ENCODE peak calls at places on chromosome 7, in five cellular contexts. L is cardiac fibroblast, Y is ascending aorta, P is progenitor cell of endocrine pancreas, N is Caco-2. U is an unnamed sample.

GRCh38 chr7:155233703-155234492 is 63.8 kb upstream of the INSIG1 start:
- DNase-seq in L (no peak), Y (no peak), P (no peak), N (no peak), U (no peak)

GRCh38 chr7:26376208-26376917 is 84.7 kb downstream of the SNX10 start:
- DNase-seq in L (no peak), Y (no peak), P (peak; percentile 75), N (peak; percentile 60), U (peak; percentile 58)

GRCh38 chr7:159093351-159093971 is 51.2 kb downstream of the VIPR2 start:
- DNase-seq in L (no peak), Y (no peak), P (no peak), N (no peak), U (peak; percentile 36)

GRCh38 chr7:18846765-18847215 is 270.6 kb downstream of the TWIST1 start:
- DNase-seq in L (no peak), Y (no peak), P (no peak), N (no peak), U (no peak)

GRCh38 chr7:27132214-27132613 is 1.7 kb upstream of the HOXA4 start:
- DNase-seq in L (no peak), Y (no peak), P (no peak), N (no peak), U (no peak)

GRCh38 chr7:85749715-85750453 is 563.0 kb upstream of the SEMA3D start:
- DNase-seq in L (no peak), Y (no peak), P (no peak), N (no peak), U (no peak)

GRCh38 chr7:116771640-116772039 is 90.7 kb upstream of the CAPZA2 start:
- DNase-seq in L (no peak), Y (no peak), P (no peak), N (no peak), U (no peak)

GRCh38 chr7:3191545-3191944 is 109.5 kb upstream of the SDK1 start:
- DNase-seq in L (no peak), Y (no peak), P (no peak), N (no peak), U (no peak)

GRCh38 chr7:3738964-3739363 is 437.9 kb downstream of the SDK1 start:
- DNase-seq in L (no peak), Y (no peak), P (no peak), N (no peak), U (no peak)

GRCh38 chr7:156475666-156476065 is 164.9 kb upstream of the RNF32 start:
- DNase-seq in L (peak; percentile 16), Y (no peak), P (no peak), N (no peak), U (no peak)

GRCh38 chr7:20560325-20561180 is 54.9 kb upstream of the ABCB5 start:
- DNase-seq in L (no peak), Y (no peak), P (no peak), N (peak; percentile 24), U (no peak)

GRCh38 chr7:106187613-106188350 is 75.7 kb upstream of the SYPL1 start:
- DNase-seq in L (peak; percentile 38), Y (no peak), P (no peak), N (no peak), U (no peak)

GRCh38 chr7:127655720-127656119 is 3.7 kb downstream of the SND1 start:
- DNase-seq in L (no peak), Y (no peak), P (no peak), N (no peak), U (no peak)

GRCh38 chr7:127652333-127653248 is 597 bp downstream of the SND1 start:
- DNase-seq in L (peak; percentile 58), Y (no peak), P (no peak), N (peak; percentile 31), U (no peak)

GRCh38 chr7:127657500-127657899 is 5.5 kb downstream of the SND1 start:
- DNase-seq in L (no peak), Y (no peak), P (no peak), N (no peak), U (no peak)

GRCh38 chr7:127653396-127653795 is 1.4 kb downstream of the SND1 start:
- DNase-seq in L (no peak), Y (no peak), P (no peak), N (no peak), U (no peak)

GRCh38 chr7:127654404-127655392 is 2.7 kb downstream of the SND1 start:
- DNase-seq in L (no peak), Y (no peak), P (no peak), N (peak; percentile 13), U (no peak)
- TF ChIP-seq CTCF in L (no peak), Y (no peak), P (no peak), N (no peak), U (no peak)

GRCh38 chr7:128233471-128233870 is 7.6 kb upstream of the LEP start:
- DNase-seq in L (no peak), Y (no peak), P (no peak), N (no peak), U (no peak)

GRCh38 chr7:128235469-128235868 is 5.6 kb upstream of the LEP start:
- DNase-seq in L (no peak), Y (no peak), P (no peak), N (no peak), U (no peak)

GRCh38 chr7:128240696-128241386 is at the start of gene LEP:
- DNase-seq in L (no peak), Y (no peak), P (no peak), N (no peak), U (no peak)

GRCh38 chr7:128234475-128234874 is 6.6 kb upstream of the LEP start:
- DNase-seq in L (no peak), Y (no peak), P (no peak), N (no peak), U (no peak)

GRCh38 chr7:128236924-128237586 is 4.0 kb upstream of the LEP start:
- DNase-seq in L (peak; percentile 96), Y (no peak), P (no peak), N (no peak), U (no peak)
- TF ChIP-seq CTCF in L (no peak), Y (no peak), P (no peak), N (no peak), U (no peak)

DNA sequence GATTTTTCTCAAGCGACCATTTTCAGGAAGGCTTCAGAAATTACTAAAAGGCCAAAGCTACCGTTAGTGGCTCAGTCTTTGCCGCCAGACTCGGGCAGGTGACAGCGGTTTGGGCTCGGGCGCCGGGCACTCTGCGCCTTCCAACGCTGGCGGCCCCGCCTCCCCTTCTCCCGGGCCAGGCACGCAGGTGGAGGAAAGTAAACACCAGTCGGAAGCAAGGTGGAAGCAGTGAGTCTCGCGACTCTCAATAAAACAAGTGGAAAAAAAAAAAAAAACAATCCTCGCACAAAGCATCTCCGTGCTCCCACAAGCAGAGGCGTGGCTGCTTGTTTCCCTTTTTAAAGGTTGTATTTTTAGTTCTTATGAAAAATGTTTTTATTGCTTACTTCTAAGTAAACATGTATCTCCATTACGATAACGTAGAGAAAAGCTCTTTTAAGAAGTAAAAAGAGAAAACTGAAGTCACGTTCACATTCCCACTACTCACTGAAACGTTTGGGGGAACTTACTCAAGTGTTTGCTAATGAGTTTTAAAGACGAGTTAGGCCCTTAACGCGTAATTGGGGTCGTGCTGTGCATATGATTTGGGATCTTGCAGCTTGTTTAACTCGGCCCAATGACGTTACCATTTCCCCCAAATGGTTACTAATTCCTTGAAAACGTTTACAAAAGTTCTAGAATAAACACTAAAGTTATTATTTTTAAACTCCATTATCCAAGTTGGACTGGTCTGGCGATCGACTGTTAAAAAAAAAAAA is 904 bp downstream of the CDCA7L start:
- DNase-seq in L (no peak), Y (no peak), P (peak; percentile 53), N (peak; percentile 60), U (no peak)
- TF ChIP-seq CTCF in L (no peak), Y (no peak), P (no peak), N (no peak), U (no peak)

GRCh38 chr7:50774299-50774698 is 8.4 kb downstream of the GRB10 start:
- DNase-seq in L (no peak), Y (no peak), P (no peak), N (no peak), U (no peak)
- TF ChIP-seq CTCF in L (no peak), Y (no peak), P (no peak), N (no peak), U (no peak)

DNA sequence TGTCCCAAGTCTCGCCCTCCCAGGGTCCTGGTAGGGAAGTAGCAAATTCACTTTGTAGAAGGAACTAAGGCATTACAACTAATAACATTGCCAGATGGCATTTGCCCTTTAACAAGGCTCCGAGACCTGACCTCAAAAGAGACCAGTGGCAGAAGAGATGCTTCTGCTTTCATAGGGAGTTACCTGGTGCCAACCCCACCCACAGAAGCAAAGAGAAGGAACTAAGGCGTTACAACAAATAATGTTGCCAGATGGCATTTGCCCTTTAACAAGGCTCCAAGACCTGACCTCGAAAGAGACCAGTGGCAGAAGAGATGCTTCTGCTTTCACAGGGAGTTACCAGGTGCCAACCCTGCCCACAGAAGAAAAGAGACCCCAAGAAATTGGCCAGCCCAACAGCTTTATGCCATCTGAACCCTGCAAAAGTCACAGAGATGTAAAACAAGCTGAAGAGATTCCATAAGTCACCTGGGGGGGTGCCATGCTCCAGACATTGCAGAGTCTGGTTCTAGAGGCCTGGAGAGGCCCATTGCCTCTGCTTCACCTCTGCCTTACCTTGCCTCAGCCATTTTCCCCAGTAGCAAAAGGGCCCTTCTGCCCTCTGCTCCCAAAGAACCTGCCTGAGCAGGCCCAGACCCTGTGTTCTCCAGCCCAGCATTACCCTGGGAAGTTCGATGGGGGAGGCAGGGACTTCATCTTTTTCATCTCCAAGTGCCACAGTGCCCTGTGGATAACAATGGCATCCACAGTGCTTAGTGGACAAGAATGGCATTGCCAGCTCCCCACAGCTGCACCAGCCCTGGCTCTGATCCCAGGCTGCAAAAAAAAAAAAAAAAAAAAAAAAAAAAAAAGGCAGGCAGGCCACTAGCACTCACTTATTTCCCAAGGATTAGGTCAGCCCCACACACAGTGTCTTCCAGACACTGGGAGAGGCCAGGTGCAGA is 179.5 kb upstream of the PLXNA4 start:
- DNase-seq in L (no peak), Y (no peak), P (no peak), N (no peak), U (no peak)
- TF ChIP-seq CTCF in L (no peak), Y (no peak), P (no peak), N (no peak), U (no peak)

DNA sequence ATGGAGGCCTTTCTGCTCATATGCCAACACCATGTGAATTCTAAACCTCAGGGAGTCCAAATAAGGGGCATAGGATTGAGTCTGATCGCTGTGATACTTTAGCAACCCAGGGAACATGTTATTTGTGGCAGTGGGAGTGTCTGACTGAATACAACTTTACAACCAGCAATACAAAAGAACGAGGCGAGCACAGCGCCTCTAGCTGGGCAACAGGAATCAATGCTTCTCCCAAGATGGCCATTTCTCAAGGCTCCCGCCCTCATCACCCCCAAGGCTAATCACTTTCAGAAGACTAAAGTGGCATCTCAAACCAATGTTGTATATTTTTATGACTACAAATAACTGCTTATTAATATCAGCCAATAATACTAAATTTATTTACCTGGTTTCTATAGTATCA is 28.1 kb downstream of the YWHAG start:
- DNase-seq in L (no peak), Y (no peak), P (no peak), N (no peak), U (no peak)
- TF ChIP-seq CTCF in L (no peak), Y (no peak), P (no peak), N (no peak), U (no peak)

GRCh38 chr7:128739048-128739962 is at the start of gene CALU:
- DNase-seq in L (peak; percentile 97), Y (peak; percentile 95), P (peak; percentile 89), N (peak; percentile 97), U (peak; percentile 96)
- TF ChIP-seq CTCF in L (no peak), Y (no peak), P (no peak), N (no peak), U (no peak)

GRCh38 chr7:114426824-114427223 is 12.2 kb downstream of the FOXP2 start:
- DNase-seq in L (peak; percentile 4), Y (no peak), P (no peak), N (no peak), U (no peak)
- TF ChIP-seq CTCF in L (no peak), Y (no peak), P (peak; percentile 55), N (no peak), U (peak; percentile 33)